ENCODE peak calls at places on chromosomes 3 and 15, in five cellular contexts. I is CD8-positive, alpha-beta T cell; J is GM06990; K is neural progenitor cell; Q is stomach. C is an unnamed sample.

GRCh38 chr3:125165189-125165947 is 47.2 kb downstream of the SLC12A8 start:
- DNase-seq in I (no peak), J (no peak), K (peak), Q (no peak), C (peak)

GRCh38 chr3:194689493-194689901 is 3.8 kb downstream of the FAM43A start:
- DNase-seq in I (peak), J (peak), K (no peak), Q (peak), C (no peak)

GRCh38 chr3:151203053-151203420 is at the start of gene GPR171:
- DNase-seq in I (peak), J (peak), K (no peak), Q (no peak), C (peak)

GRCh38 chr3:129592362-129593150 is 13.9 kb downstream of the PLXND1 start:
- DNase-seq in I (no peak), J (no peak), K (peak), Q (no peak), C (no peak)

GRCh38 chr15:29698030-29698701 is 124.1 kb downstream of the TJP1 start:
- DNase-seq in I (no peak), J (no peak), K (no peak), Q (no peak), C (no peak)

GRCh38 chr15:34301058-34301457 is 36.5 kb downstream of the SLC12A6 start:
- DNase-seq in I (no peak), J (no peak), K (no peak), Q (no peak), C (no peak)

GRCh38 chr3:159828542-159828943 is 160.1 kb upstream of the IL12A start:
- DNase-seq in I (no peak), J (no peak), K (peak), Q (no peak), C (peak)

GRCh38 chr15:27500206-27500605 is 529.2 kb downstream of the GABRG3 start:
- DNase-seq in I (no peak), J (no peak), K (no peak), Q (no peak), C (no peak)

GRCh38 chr3:48926425-48927392 is 8.1 kb downstream of the ARIH2 start:
- DNase-seq in I (no peak), J (no peak), K (no peak), Q (no peak), C (no peak)

GRCh38 chr3:128338536-128339400 is 127.9 kb downstream of the DNAJB8 start:
- DNase-seq in I (no peak), J (no peak), K (no peak), Q (no peak), C (no peak)

GRCh38 chr15:64895285-64896065 is 16.2 kb upstream of the ANKDD1A start:
- DNase-seq in I (peak), J (peak), K (no peak), Q (peak), C (peak)

GRCh38 chr3:52388933-52389332 is 56.0 kb downstream of the SEMA3G start:
- DNase-seq in I (no peak), J (no peak), K (no peak), Q (no peak), C (no peak)

GRCh38 chr3:38022301-38022700 is 7.1 kb downstream of the PLCD1 start:
- DNase-seq in I (no peak), J (no peak), K (no peak), Q (no peak), C (no peak)

GRCh38 chr3:50264389-50264963 is 4.5 kb upstream of the SEMA3B start:
- DNase-seq in I (no peak), J (no peak), K (peak), Q (peak), C (no peak)

GRCh38 chr3:33360136-33360825 is 79.9 kb downstream of the UBP1 start:
- DNase-seq in I (no peak), J (no peak), K (no peak), Q (no peak), C (no peak)

GRCh38 chr15:38688761-38689160 is 124.1 kb upstream of the RASGRP1 start:
- DNase-seq in I (peak), J (no peak), K (no peak), Q (no peak), C (no peak)

GRCh38 chr3:31934018-31934417 is 47.0 kb downstream of the OSBPL10 start:
- DNase-seq in I (no peak), J (no peak), K (no peak), Q (no peak), C (no peak)

GRCh38 chr3:66023254-66023653 is 15.5 kb downstream of the MAGI1 start:
- DNase-seq in I (no peak), J (no peak), K (no peak), Q (no peak), C (no peak)

GRCh38 chr15:60093273-60094067 is 89.4 kb downstream of the FOXB1 start:
- DNase-seq in I (no peak), J (no peak), K (no peak), Q (peak), C (no peak)

GRCh38 chr3:181694805-181695660 is 16.7 kb upstream of the SOX2 start:
- DNase-seq in I (no peak), J (no peak), K (peak), Q (peak), C (peak)

GRCh38 chr15:35603298-35603697 is 57.3 kb upstream of the DPH6 start:
- DNase-seq in I (no peak), J (peak), K (no peak), Q (no peak), C (peak)

GRCh38 chr3:110293660-110294059 is 778.0 kb upstream of the NECTIN3 start:
- DNase-seq in I (no peak), J (no peak), K (no peak), Q (no peak), C (no peak)

GRCh38 chr3:195895900-195896360 is 12.4 kb downstream of the TNK2 start:
- DNase-seq in I (peak), J (peak), K (peak), Q (peak), C (peak)

GRCh38 chr15:89136818-89137772 is 48.8 kb downstream of the ABHD2 start:
- DNase-seq in I (no peak), J (no peak), K (no peak), Q (no peak), C (no peak)

GRCh38 chr3:139227827-139228226 is 116.0 kb upstream of the MRPS22 start:
- DNase-seq in I (no peak), J (no peak), K (no peak), Q (no peak), C (no peak)

GRCh38 chr3:155034786-155035185 is 45.3 kb upstream of the MME start:
- DNase-seq in I (no peak), J (no peak), K (no peak), Q (no peak), C (no peak)

GRCh38 chr3:4996223-4996765 is 17.1 kb downstream of the BHLHE40 start:
- DNase-seq in I (no peak), J (no peak), K (no peak), Q (no peak), C (no peak)

GRCh38 chr3:67819447-67819846 is 165.0 kb upstream of the SUCLG2 start:
- DNase-seq in I (no peak), J (no peak), K (peak), Q (no peak), C (no peak)

GRCh38 chr3:141243295-141243707 is 11.7 kb downstream of the PXYLP1 start:
- DNase-seq in I (peak), J (no peak), K (no peak), Q (no peak), C (no peak)

GRCh38 chr3:107598926-107599754 is 76.4 kb downstream of the BBX start:
- DNase-seq in I (peak), J (peak), K (peak), Q (no peak), C (peak)

GRCh38 chr15:80588801-80589200 is 106.3 kb upstream of the ABHD17C start:
- DNase-seq in I (no peak), J (no peak), K (no peak), Q (peak), C (no peak)

GRCh38 chr3:94069242-94069813 is 6.5 kb downstream of the NSUN3 start:
- DNase-seq in I (no peak), J (no peak), K (no peak), Q (no peak), C (no peak)

GRCh38 chr3:14170569-14171159 is 7.7 kb downstream of the XPC start:
- DNase-seq in I (no peak), J (no peak), K (no peak), Q (no peak), C (no peak)

GRCh38 chr3:14166877-14167605 is 11.4 kb downstream of the XPC start:
- DNase-seq in I (no peak), J (no peak), K (no peak), Q (no peak), C (no peak)

GRCh38 chr3:14172480-14172879 is 5.9 kb downstream of the XPC start:
- DNase-seq in I (no peak), J (no peak), K (no peak), Q (no peak), C (no peak)

GRCh38 chr3:14174483-14174882 is 3.9 kb downstream of the XPC start:
- DNase-seq in I (no peak), J (no peak), K (no peak), Q (no peak), C (no peak)

GRCh38 chr3:14169871-14170270 is 8.5 kb downstream of the XPC start:
- DNase-seq in I (no peak), J (no peak), K (no peak), Q (no peak), C (no peak)
- TF ChIP-seq CTCF in I (no peak), J (no peak), K (no peak), Q (no peak), C (no peak)

GRCh38 chr15:32993285-32993684 is 201.2 kb downstream of the FMN1 start:
- DNase-seq in I (no peak), J (no peak), K (peak), Q (no peak), C (no peak)
- TF ChIP-seq CTCF in I (no peak), J (peak), K (peak), Q (no peak), C (no peak)

GRCh38 chr3:174218011-174218410 is 641.1 kb upstream of the NAALADL2 start:
- DNase-seq in I (no peak), J (no peak), K (no peak), Q (no peak), C (no peak)
- TF ChIP-seq CTCF in I (no peak), J (no peak), K (no peak), Q (no peak), C (no peak)

GRCh38 chr3:44880284-44880683 is 5.9 kb downstream of the TGM4 start:
- DNase-seq in I (no peak), J (no peak), K (no peak), Q (no peak), C (no peak)

GRCh38 chr3:44886561-44886960 is 12.2 kb downstream of the TGM4 start:
- DNase-seq in I (no peak), J (no peak), K (no peak), Q (no peak), C (no peak)

GRCh38 chr3:44883999-44884431 is 9.6 kb downstream of the TGM4 start:
- DNase-seq in I (no peak), J (no peak), K (no peak), Q (no peak), C (no peak)

GRCh38 chr3:44885618-44886017 is 11.2 kb downstream of the TGM4 start:
- DNase-seq in I (no peak), J (no peak), K (no peak), Q (no peak), C (no peak)

DNA sequence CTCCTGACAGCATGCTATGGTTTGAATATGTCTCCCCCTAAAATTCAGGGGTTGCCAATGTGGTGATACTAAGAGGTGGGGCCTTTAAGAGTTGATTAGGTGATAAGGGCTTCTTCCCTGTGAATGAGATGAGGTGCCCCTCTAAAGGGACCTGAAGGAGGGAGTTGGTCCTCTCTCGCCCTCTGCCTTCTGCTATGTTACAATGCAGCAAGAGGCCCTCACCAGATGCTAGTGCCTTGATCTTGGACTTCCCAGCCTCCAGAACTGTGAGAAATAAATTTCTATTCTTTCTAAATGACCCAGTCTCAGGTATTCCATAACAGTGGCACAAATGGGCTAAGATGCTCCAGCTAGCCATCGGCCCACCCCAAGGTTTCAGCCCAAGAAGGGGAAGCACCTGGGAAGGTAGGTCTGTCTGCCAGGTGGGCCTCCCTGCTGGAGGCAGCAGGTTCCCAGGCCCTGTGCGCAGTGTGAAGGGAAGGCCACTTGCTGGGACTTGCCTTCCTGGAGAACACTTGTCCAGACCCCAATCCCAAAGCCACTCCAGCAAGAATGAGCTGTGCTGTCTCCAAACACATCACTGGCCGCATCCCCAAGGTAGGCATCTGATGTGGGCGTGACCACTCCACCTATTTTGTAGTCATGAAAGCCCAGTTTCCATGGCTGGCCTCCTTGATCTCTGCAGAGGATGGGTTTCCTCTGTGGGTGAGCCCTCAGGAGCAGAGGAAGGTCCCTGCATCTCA is 9.0 kb downstream of the TGM4 start:
- DNase-seq in I (no peak), J (no peak), K (no peak), Q (no peak), C (no peak)
- TF ChIP-seq CTCF in I (no peak), J (no peak), K (no peak), Q (no peak), C (no peak)

GRCh38 chr15:68277605-68278344 is at the start of gene FEM1B:
- DNase-seq in I (peak), J (peak), K (peak), Q (peak), C (peak)

GRCh38 chr15:68279779-68280745 is 2.5 kb downstream of the FEM1B start:
- DNase-seq in I (no peak), J (no peak), K (no peak), Q (no peak), C (no peak)

GRCh38 chr15:68279218-68279533 is 1.6 kb downstream of the FEM1B start:
- DNase-seq in I (no peak), J (no peak), K (no peak), Q (no peak), C (no peak)

GRCh38 chr15:68277131-68277604 is 377 bp upstream of the FEM1B start:
- DNase-seq in I (no peak), J (no peak), K (peak), Q (no peak), C (no peak)

GRCh38 chr15:68278345-68279217 is 1.0 kb downstream of the FEM1B start:
- DNase-seq in I (no peak), J (no peak), K (no peak), Q (no peak), C (no peak)
- TF ChIP-seq CTCF in I (peak), J (peak), K (peak), Q (no peak), C (peak)

DNA sequence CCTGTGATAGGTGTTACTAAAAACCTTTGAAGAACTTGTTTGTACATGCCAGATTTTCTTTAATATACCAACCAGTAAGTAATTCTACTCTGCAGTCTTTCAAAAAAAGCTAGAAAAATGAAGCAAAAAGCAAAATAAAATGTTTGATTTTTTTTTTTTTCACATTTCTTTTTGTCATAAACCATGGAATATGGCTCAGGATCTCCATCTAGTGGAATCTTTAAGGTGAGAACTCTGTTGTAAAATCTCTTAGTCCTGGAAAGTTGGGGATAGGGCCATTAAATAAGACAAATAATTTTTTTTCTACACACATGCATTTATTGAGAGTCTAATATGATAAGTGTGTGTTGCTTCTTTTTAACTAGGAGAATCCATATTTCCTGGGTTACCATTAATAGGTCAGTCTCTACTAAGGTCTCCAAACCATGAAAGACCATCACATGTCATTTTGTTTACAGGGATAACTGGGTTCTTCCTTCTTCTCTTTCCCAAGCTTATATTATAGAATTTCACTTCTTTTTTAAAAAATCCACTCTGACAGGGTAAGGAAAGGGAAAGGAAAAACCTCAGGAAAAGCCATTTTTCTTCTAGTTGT is 84.6 kb downstream of the SLC9A9 start:
- DNase-seq in I (no peak), J (no peak), K (peak), Q (no peak), C (no peak)
- TF ChIP-seq CTCF in I (peak), J (peak), K (peak), Q (no peak), C (no peak)

GRCh38 chr3:12982619-12983101 is 90.6 kb downstream of the IQSEC1 start:
- DNase-seq in I (no peak), J (no peak), K (no peak), Q (no peak), C (peak)

GRCh38 chr3:12985148-12985547 is 88.1 kb downstream of the IQSEC1 start:
- DNase-seq in I (no peak), J (no peak), K (no peak), Q (no peak), C (no peak)

GRCh38 chr3:12986031-12986430 is 87.2 kb downstream of the IQSEC1 start:
- DNase-seq in I (no peak), J (no peak), K (no peak), Q (no peak), C (no peak)

GRCh38 chr3:12983326-12983725 is 89.9 kb downstream of the IQSEC1 start:
- DNase-seq in I (no peak), J (no peak), K (no peak), Q (no peak), C (no peak)

DNA sequence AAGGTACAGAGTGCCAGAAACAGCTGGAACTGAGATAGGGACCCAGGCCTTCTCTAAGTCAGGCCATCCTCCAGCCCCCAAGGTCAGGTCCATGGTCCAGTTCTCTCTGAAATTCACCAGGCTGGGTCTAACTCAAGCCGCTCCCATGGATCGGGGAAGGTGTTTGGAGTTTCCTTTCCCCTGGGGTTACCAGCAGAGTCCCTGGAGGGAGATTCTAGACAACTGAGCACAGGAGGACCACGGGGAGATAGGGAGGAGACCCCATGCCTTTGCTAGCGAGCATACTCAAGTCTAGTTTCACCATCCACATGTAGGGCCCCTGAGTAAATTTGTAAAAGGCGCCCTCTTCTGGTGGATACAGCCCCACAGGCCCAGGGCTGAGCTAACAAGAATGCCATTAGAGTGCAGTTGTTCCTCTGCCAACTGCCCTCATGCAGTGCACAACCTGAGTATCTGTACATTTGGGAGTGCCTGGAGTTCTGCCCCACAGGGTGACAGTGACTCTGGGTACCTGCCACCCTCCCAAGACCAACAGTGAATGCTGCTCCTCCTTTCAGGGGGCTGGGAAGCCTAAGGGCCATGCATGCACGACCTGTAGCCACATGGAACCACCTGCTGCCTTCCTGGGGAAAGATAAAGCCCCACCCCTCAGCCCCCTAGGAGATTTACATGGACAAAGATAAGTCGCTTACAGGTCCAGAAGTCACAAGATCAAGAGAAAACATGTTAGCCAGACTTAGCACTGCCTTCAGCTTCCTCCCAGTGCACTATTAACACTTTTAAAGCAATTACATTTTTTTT is 89.0 kb downstream of the IQSEC1 start:
- DNase-seq in I (peak), J (no peak), K (peak), Q (peak), C (peak)
- TF ChIP-seq CTCF in I (peak), J (peak), K (peak), Q (no peak), C (peak)

DNA sequence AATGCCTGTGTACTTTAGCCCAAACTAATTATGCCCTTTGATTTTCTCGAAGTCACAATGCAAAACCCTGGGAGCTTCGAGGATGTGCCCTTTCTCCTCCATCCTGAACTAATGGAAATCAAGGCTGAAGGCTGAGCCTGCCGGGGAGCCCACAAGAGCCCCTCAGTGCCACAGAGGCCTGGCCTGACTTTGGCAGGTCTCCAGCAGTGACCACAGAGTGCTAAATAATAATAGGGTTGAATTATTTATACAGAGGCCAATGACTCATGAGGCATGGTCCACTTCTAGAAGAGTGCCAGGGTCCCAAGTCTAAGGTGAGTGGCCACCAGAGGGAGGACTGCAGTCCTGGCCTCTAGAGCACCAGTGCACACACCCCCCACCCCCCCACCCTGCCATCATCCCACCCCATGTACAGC is 19.1 kb upstream of the GLCE start:
- DNase-seq in I (no peak), J (no peak), K (no peak), Q (no peak), C (no peak)
- TF ChIP-seq CTCF in I (no peak), J (no peak), K (peak), Q (no peak), C (no peak)